ENCODE peak calls at places on chromosomes 6 and 20, in ten cellular contexts. T is IMR-90, M is pancreas, F is endodermal cell, E is psoas muscle, S is endothelial cell of umbilical vein, I is neural progenitor cell, Y is keratinocyte, C is fibroblast of lung, V is upper lobe of right lung. W is an unnamed sample. For H3K4me1, the result is how much of the 10 kb centered on the place peaks cover.

GRCh38 chr20:19495905-19496703 is 262.0 kb upstream of the RIN2 start:
- DNase-seq in I (no peak), T (no peak), M (no peak), F (no peak), E (no peak), S (no peak), V (no peak), C (peak), Y (no peak), W (no peak)

GRCh38 chr6:83824388-83824801 is 28.8 kb upstream of the RIPPLY2 start:
- DNase-seq in C (peak), F (no peak), V (no peak), S (peak), I (no peak), Y (no peak), T (peak), E (no peak), M (no peak), W (no peak)

GRCh38 chr6:146620655-146621054 is 21.9 kb downstream of the ADGB start:
- DNase-seq in E (no peak), S (no peak), F (no peak), C (no peak), M (no peak), V (no peak), Y (no peak), I (no peak), T (no peak), W (no peak)

GRCh38 chr6:142666599-142667185 is 278.3 kb downstream of the HIVEP2 start:
- DNase-seq in S (no peak), T (no peak), F (no peak), V (no peak), Y (no peak), C (no peak), E (no peak), I (no peak), M (no peak), W (no peak)

GRCh38 chr20:58911970-58912369 is 59.5 kb downstream of the GNAS start:
- DNase-seq in I (no peak), T (no peak), V (no peak), C (no peak), S (no peak), F (no peak), E (no peak), M (no peak), Y (no peak), W (no peak)

GRCh38 chr6:28383235-28384142 is 16.1 kb downstream of the ZSCAN12 start:
- DNase-seq in I (peak), F (peak), C (peak), M (peak), E (peak), Y (no peak), V (peak), T (peak), S (peak), W (peak)

GRCh38 chr6:2861071-2861821 is 19.6 kb upstream of the SERPINB1 start:
- DNase-seq in C (no peak), M (no peak), Y (no peak), I (no peak), E (no peak), V (no peak), T (no peak), F (peak), S (no peak), W (no peak)

GRCh38 chr6:136782021-136782770 is 10.1 kb downstream of the MAP3K5 start:
- DNase-seq in V (no peak), E (no peak), I (no peak), C (peak), M (no peak), F (no peak), Y (no peak), T (peak), S (peak), W (no peak)

GRCh38 chr6:70164556-70164955 is 138.3 kb downstream of the COL9A1 start:
- DNase-seq in S (no peak), M (no peak), E (no peak), Y (no peak), F (no peak), I (no peak), V (no peak), C (no peak), T (no peak), W (no peak)

GRCh38 chr6:81787313-81788068 is 35.0 kb upstream of the TENT5A start:
- DNase-seq in T (peak), Y (no peak), S (no peak), C (peak), V (no peak), M (no peak), E (no peak), I (no peak), F (no peak), W (no peak)

GRCh38 chr6:25297823-25298507 is 18.8 kb downstream of the CARMIL1 start:
- DNase-seq in Y (no peak), I (no peak), E (no peak), C (no peak), S (no peak), F (no peak), M (no peak), V (no peak), T (no peak), W (no peak)

GRCh38 chr20:35085477-35086225 is 7.0 kb downstream of the TRPC4AP start:
- DNase-seq in T (no peak), V (no peak), S (no peak), Y (no peak), F (no peak), E (no peak), C (no peak), I (no peak), M (no peak), W (no peak)

GRCh38 chr20:8153281-8153908 is 21.3 kb downstream of the PLCB1 start:
- DNase-seq in F (no peak), I (no peak), Y (no peak), C (peak), E (no peak), M (no peak), T (peak), S (peak), V (no peak), W (no peak)

GRCh38 chr20:13800728-13801134 is 15.9 kb downstream of the NDUFAF5 start:
- DNase-seq in I (no peak), Y (peak), E (peak), M (peak), F (no peak), T (peak), S (peak), C (peak), V (peak), W (peak)

GRCh38 chr6:25179051-25179778 is 100.0 kb upstream of the CARMIL1 start:
- DNase-seq in V (no peak), C (peak), M (no peak), E (no peak), T (peak), S (peak), I (no peak), Y (no peak), F (no peak), W (no peak)

GRCh38 chr6:21993841-21994240 is 303.0 kb downstream of the PRL start:
- DNase-seq in V (no peak), Y (no peak), C (no peak), M (no peak), S (no peak), F (no peak), I (no peak), E (no peak), T (no peak), W (no peak)

GRCh38 chr6:16089232-16089843 is 39.5 kb upstream of the MYLIP start:
- DNase-seq in F (no peak), E (no peak), I (no peak), M (no peak), T (peak), S (no peak), V (no peak), C (no peak), Y (no peak), W (no peak)

GRCh38 chr6:107786709-107787588 is 37.2 kb downstream of the SCML4 start:
- DNase-seq in V (no peak), F (peak), T (no peak), E (peak), Y (no peak), I (no peak), S (no peak), C (no peak), M (no peak), W (no peak)

GRCh38 chr6:84052204-84052882 is 18.8 kb downstream of the MRAP2 start:
- DNase-seq in E (peak), T (peak), V (no peak), S (peak), M (peak), F (peak), I (peak), C (peak), Y (no peak), W (peak)

GRCh38 chr6:21952367-21952766 is 344.5 kb downstream of the PRL start:
- DNase-seq in M (no peak), V (no peak), I (no peak), C (no peak), Y (no peak), E (no peak), F (no peak), S (no peak), T (no peak), W (no peak)

GRCh38 chr6:24935753-24936152 is at the start of gene RIPOR2:
- DNase-seq in M (no peak), I (peak), Y (no peak), V (peak), F (peak), E (peak), T (no peak), S (no peak), C (no peak), W (no peak)

GRCh38 chr20:25676164-25676809 is 20.4 kb downstream of the ZNF337 start:
- DNase-seq in I (no peak), F (no peak), C (peak), S (no peak), M (no peak), E (no peak), V (no peak), Y (no peak), T (peak), W (no peak)

GRCh38 chr6:121205569-121205968 is 128.7 kb downstream of the TBC1D32 start:
- DNase-seq in Y (no peak), M (no peak), F (no peak), E (no peak), I (no peak), C (no peak), S (no peak), V (no peak), T (no peak), W (no peak)

GRCh38 chr6:116530436-116530835 is 15.0 kb downstream of the TRAPPC3L start:
- DNase-seq in I (no peak), E (no peak), V (no peak), S (no peak), Y (no peak), T (peak), M (no peak), C (peak), F (no peak), W (no peak)

GRCh38 chr6:139967497-139967896 is 593.0 kb upstream of the CITED2 start:
- DNase-seq in S (peak), V (no peak), T (peak), Y (no peak), I (no peak), F (no peak), E (no peak), C (peak), M (no peak), W (no peak)

GRCh38 chr6:135044639-135045038 is 10.0 kb downstream of the HBS1L start:
- DNase-seq in V (no peak), F (no peak), M (no peak), Y (no peak), E (no peak), C (no peak), S (peak), T (no peak), I (no peak), W (no peak)

GRCh38 chr6:112370946-112371345 is 23.8 kb downstream of the RFPL4B start:
- DNase-seq in S (no peak), C (no peak), T (no peak), Y (no peak), I (no peak), V (no peak), M (no peak), E (no peak), F (no peak), W (no peak)

GRCh38 chr20:34211591-34211990 is 29.6 kb upstream of the ASIP start:
- DNase-seq in V (no peak), C (no peak), T (no peak), E (no peak), Y (no peak), M (no peak), S (no peak), I (no peak), F (no peak), W (no peak)

GRCh38 chr6:5337573-5337972 is 76.3 kb downstream of the FARS2 start:
- DNase-seq in V (no peak), T (peak), F (no peak), I (no peak), S (peak), M (no peak), E (no peak), Y (no peak), C (peak), W (no peak)

GRCh38 chr6:87714093-87714809 is 12.2 kb upstream of the AKIRIN2 start:
- DNase-seq in E (no peak), Y (no peak), V (no peak), C (peak), M (no peak), F (no peak), T (peak), I (no peak), S (peak), W (no peak)

GRCh38 chr6:110756817-110757216 is 58.5 kb downstream of the CDK19 start:
- DNase-seq in E (no peak), Y (no peak), S (no peak), T (no peak), C (no peak), F (no peak), M (no peak), I (peak), V (no peak), W (no peak)

GRCh38 chr20:16111853-16112412 is 461.3 kb downstream of the KIF16B start:
- DNase-seq in F (no peak), E (no peak), T (no peak), V (no peak), S (no peak), I (no peak), M (no peak), Y (no peak), C (no peak), W (no peak)

GRCh38 chr6:44062105-44062770 is 65.0 kb downstream of the MRPL14 start:
- DNase-seq in C (no peak), V (no peak), S (no peak), I (no peak), T (no peak), F (no peak), E (no peak), M (no peak), Y (no peak), W (no peak)

GRCh38 chr6:44062771-44063560 is 64.3 kb downstream of the MRPL14 start:
- DNase-seq in V (peak), F (peak), E (no peak), M (no peak), T (no peak), S (no peak), C (no peak), Y (no peak), I (peak), W (no peak)

GRCh38 chr6:44059359-44060342 is 67.6 kb downstream of the MRPL14 start:
- DNase-seq in V (no peak), C (peak), F (no peak), E (no peak), M (no peak), T (peak), I (no peak), S (peak), Y (no peak), W (no peak)

GRCh38 chr6:44060622-44061374 is 66.5 kb downstream of the MRPL14 start:
- DNase-seq in V (no peak), T (no peak), E (no peak), F (no peak), S (no peak), I (no peak), Y (no peak), C (no peak), M (no peak), W (no peak)

GRCh38 chr6:44061375-44062104 is 65.7 kb downstream of the MRPL14 start:
- DNase-seq in C (peak), Y (no peak), V (no peak), E (no peak), F (no peak), M (no peak), T (peak), S (no peak), I (no peak), W (no peak)
- H3K4me1 ChIP-seq in C (half or more), Y (half or more), V (under half), E (half or more), F (under half), M (under half), T (half or more), S (under half), I (under half), W (under half)

GRCh38 chr20:3775457-3775856 is 5.8 kb downstream of the SPEF1 start:
- DNase-seq in M (no peak), E (no peak), Y (no peak), S (no peak), T (no peak), F (peak), V (no peak), C (no peak), I (no peak), W (no peak)
- H3K4me1 ChIP-seq in M (under half), E (under half), Y (under half), S (under half), T (under half), F (under half), V (under half), C (under half), I (under half), W (under half)

DNA sequence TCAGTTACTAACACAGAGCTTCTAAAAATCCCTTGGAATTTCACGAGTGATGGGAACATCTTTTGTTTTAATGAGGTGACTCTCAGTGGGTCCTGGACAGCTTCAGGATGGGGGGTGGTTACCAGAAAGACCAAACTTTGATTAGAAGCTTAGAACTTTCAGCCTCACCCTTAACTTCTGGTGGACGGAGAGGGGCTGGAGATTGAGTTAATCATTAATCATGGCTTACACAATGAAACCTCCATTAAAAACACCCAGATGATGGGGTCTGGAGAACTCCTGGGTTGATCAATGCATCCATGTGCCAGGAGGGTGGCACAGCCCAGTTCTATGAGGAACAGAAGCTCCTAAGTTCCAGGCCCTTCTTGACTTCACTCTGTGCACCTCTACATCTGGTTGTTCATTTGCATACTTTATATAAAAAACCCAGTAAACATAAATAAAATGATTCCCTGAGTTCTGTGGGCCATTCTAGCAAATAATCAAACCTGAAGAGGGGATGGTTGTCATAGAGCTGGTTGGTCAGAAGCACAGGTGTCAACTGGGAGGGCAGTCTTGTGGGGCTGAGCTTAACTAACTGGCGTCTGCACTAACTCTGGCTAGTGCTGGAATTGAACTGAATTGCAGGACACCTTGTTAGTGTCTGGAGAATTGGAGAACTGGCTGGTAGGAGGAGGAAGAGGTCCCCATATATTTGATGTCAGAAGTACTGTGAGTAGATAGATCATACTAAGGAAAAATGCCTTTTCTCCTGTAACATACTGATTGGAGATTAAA is 10.3 kb downstream of the RMND1 start:
- DNase-seq in M (no peak), F (no peak), C (no peak), I (no peak), V (no peak), S (no peak), T (no peak), Y (no peak), E (no peak), W (no peak)
- H3K4me1 ChIP-seq in M (under half), F (under half), C (under half), I (under half), V (under half), S (under half), T (under half), Y (under half), E (under half), W (under half)

DNA sequence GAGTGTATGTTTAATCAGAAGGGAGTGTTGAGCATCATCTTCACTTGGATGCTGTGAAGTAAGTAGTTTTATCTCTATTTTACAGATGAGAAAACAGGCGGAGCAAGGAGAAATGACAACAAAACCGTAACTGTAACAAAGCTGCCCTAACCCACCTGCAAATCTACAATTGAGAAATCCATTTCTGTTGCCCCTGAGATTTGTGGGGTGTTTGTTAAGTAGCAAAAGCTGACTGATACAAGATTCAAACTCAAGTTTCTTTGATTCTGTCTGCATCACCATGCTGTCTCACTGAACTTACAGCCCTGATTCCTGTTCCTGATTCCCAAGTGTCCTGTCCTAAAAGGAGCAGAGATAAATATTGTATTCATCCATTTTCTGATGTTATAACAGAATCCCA is 7.3 kb upstream of the SYS1 start:
- DNase-seq in E (no peak), T (no peak), V (no peak), F (no peak), S (no peak), C (no peak), M (no peak), Y (no peak), I (no peak), W (no peak)
- H3K4me1 ChIP-seq in E (half or more), T (under half), V (under half), F (under half), S (under half), C (under half), M (under half), Y (under half), I (under half), W (under half)

GRCh38 chr20:53579266-53579580 is 14.4 kb downstream of the ZNF217 start:
- DNase-seq in I (no peak), E (no peak), S (no peak), Y (no peak), C (no peak), V (no peak), T (no peak), M (no peak), F (no peak), W (no peak)

GRCh38 chr20:53579581-53580375 is 13.9 kb downstream of the ZNF217 start:
- DNase-seq in T (peak), F (no peak), I (no peak), Y (no peak), C (peak), E (no peak), V (no peak), M (no peak), S (peak), W (peak)

GRCh38 chr20:53578492-53579222 is 15.0 kb downstream of the ZNF217 start:
- DNase-seq in M (no peak), T (peak), E (no peak), I (peak), C (peak), F (peak), V (no peak), Y (no peak), S (peak), W (peak)

GRCh38 chr20:53581444-53582311 is 12.0 kb downstream of the ZNF217 start:
- DNase-seq in E (no peak), V (peak), I (no peak), T (no peak), M (no peak), F (no peak), C (no peak), S (no peak), Y (no peak), W (peak)

GRCh38 chr20:53580376-53581111 is 13.1 kb downstream of the ZNF217 start:
- DNase-seq in S (no peak), I (no peak), C (no peak), V (no peak), M (no peak), T (no peak), Y (no peak), F (no peak), E (no peak), W (peak)
- H3K4me1 ChIP-seq in S (under half), I (half or more), C (under half), V (under half), M (under half), T (under half), Y (under half), F (under half), E (under half), W (under half)

DNA sequence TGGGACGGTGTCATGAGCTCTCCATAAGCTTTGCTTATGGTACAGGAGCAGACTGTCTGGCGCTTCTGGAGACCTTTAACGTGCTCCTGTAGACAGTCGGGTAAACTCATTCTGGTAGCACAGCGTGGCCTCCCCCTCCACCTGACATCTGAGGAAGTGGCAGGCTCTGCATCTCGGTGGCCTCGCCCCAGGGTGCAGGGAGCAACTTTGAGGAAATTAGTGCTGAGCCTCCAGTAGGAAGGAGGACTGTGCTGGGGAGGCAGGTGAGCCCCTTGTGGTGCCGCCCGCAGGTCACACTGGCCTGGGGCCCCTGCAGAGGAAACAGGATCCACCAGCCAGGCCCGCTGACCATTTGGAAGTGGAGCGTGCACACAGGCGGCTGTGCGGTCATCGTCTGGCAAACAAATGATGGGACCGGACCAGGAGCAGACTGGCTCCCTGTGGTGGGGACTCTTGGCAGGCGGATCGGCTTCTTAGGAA is 57.9 kb downstream of the SYNJ2 start:
- DNase-seq in M (no peak), T (peak), Y (no peak), C (peak), V (peak), S (no peak), F (no peak), I (no peak), E (peak), W (no peak)
- H3K4me1 ChIP-seq in M (under half), T (under half), Y (under half), C (under half), V (under half), S (under half), F (under half), I (under half), E (under half), W (under half)

W was measured in right atrium auricular region.